ENCODE peak calls at places on chromosomes 3 and 15, in nine cellular contexts. L is HEK293T; M is C1 segment of cervical spinal cord; F is endodermal cell; A is stimulated activated CD4-positive, alpha-beta T cell treated with anti-CD3 and anti-CD28 coated beads, Interleukin-2, amount 100 ng/mL, for 48 hours; H is cardiac septum; C is stomach; E is COR-L47; P is DMS53. O is an unnamed sample.

GRCh38 chr3:140242818-140243276 is 307.9 kb downstream of the CLSTN2 start:
- DNase-seq in E (peak), A (no peak), P (peak), C (no peak), F (no peak), M (no peak), L (no peak), H (no peak), O (peak)

GRCh38 chr3:159640220-159640619 is 348.4 kb upstream of the IL12A start:
- DNase-seq in P (no peak), F (no peak), A (no peak), L (no peak), C (no peak), E (no peak), H (no peak), M (no peak), O (no peak)

GRCh38 chr3:40268708-40269524 is 40.6 kb upstream of the EIF1B start:
- DNase-seq in A (no peak), L (no peak), P (no peak), C (no peak), F (no peak), E (no peak), M (no peak), H (no peak), O (no peak)

GRCh38 chr15:91304210-91304609 is 204.2 kb downstream of the SV2B start:
- DNase-seq in F (no peak), C (no peak), E (no peak), P (no peak), M (no peak), L (no peak), H (no peak), A (no peak), O (no peak)

GRCh38 chr3:129599073-129599472 is 7.4 kb downstream of the PLXND1 start:
- DNase-seq in P (no peak), C (no peak), L (no peak), M (no peak), F (no peak), A (no peak), E (no peak), H (no peak), O (no peak)

GRCh38 chr3:119294889-119295769 is 946 bp downstream of the ARHGAP31 start:
- DNase-seq in A (peak), P (peak), L (peak), F (peak), C (no peak), M (no peak), H (no peak), E (no peak), O (no peak)

GRCh38 chr15:35499723-35500122 is 46.2 kb downstream of the DPH6 start:
- DNase-seq in H (no peak), P (no peak), M (no peak), F (peak), C (no peak), A (no peak), L (no peak), E (no peak), O (peak)

GRCh38 chr3:194984624-194985023 is 286.3 kb downstream of the XXYLT1 start:
- DNase-seq in A (no peak), F (no peak), H (no peak), L (no peak), M (no peak), E (no peak), P (peak), C (no peak), O (no peak)

GRCh38 chr3:157354722-157355121 is 81.9 kb upstream of the PTX3 start:
- DNase-seq in C (no peak), F (peak), A (no peak), P (peak), L (peak), H (no peak), M (no peak), E (no peak), O (peak)

GRCh38 chr15:80478075-80478474 is 73.9 kb downstream of the ARNT2 start:
- DNase-seq in L (no peak), F (no peak), P (no peak), M (no peak), H (no peak), A (no peak), C (no peak), E (no peak), O (no peak)

GRCh38 chr15:68062214-68062613 is 8.1 kb downstream of the PIAS1 start:
- DNase-seq in E (no peak), M (no peak), F (no peak), L (no peak), H (no peak), A (no peak), P (no peak), C (no peak), O (no peak)

GRCh38 chr3:133426721-133427120 is 26.9 kb downstream of the BFSP2 start:
- DNase-seq in M (no peak), F (no peak), E (no peak), H (no peak), A (no peak), L (no peak), C (no peak), P (peak), O (no peak)

GRCh38 chr3:16177962-16178627 is 3.6 kb downstream of the GALNT15 start:
- DNase-seq in P (no peak), E (no peak), F (peak), L (peak), A (peak), C (peak), M (no peak), H (peak), O (no peak)

O was measured in NCI-H69.